ENCODE peak calls at places on chromosome 6, in five cellular contexts. One of them, this sample, is unnamed.

GRCh38 chr6:110756817-110757216 is 58.5 kb downstream of the CDK19 start:
- DNase-seq in SK-N-SH: no peak
- DNase-seq in A549: no peak
- DNase-seq in GM12878: no peak
- DNase-seq in K562: no peak
- DNase-seq in this sample: no peak

GRCh38 chr6:10398439-10399218 is 16.2 kb downstream of the TFAP2A start:
- DNase-seq in SK-N-SH: no peak
- DNase-seq in A549: no peak
- DNase-seq in GM12878: no peak
- DNase-seq in K562: no peak
- DNase-seq in this sample: no peak

GRCh38 chr6:158996863-158997262 is 3.1 kb downstream of the RSPH3 start:
- DNase-seq in SK-N-SH: no peak
- DNase-seq in A549: no peak
- DNase-seq in GM12878: no peak
- DNase-seq in K562: no peak
- DNase-seq in this sample: no peak

GRCh38 chr6:148082721-148083120 is 259.9 kb upstream of the SASH1 start:
- DNase-seq in SK-N-SH: no peak
- DNase-seq in A549: no peak
- DNase-seq in GM12878: no peak
- DNase-seq in K562: no peak
- DNase-seq in this sample: no peak

GRCh38 chr6:159608961-159609673 is 83.9 kb downstream of the SOD2 start:
- DNase-seq in SK-N-SH: no peak
- DNase-seq in A549: peak; percentile 41
- DNase-seq in GM12878: no peak
- DNase-seq in K562: peak; percentile 57
- DNase-seq in this sample: peak; percentile 28

GRCh38 chr6:152573762-152574161 is 63.4 kb downstream of the SYNE1 start:
- DNase-seq in SK-N-SH: no peak
- DNase-seq in A549: no peak
- DNase-seq in GM12878: no peak
- DNase-seq in K562: no peak
- DNase-seq in this sample: peak; percentile 18

GRCh38 chr6:142695016-142695415 is 250.0 kb downstream of the HIVEP2 start:
- DNase-seq in SK-N-SH: no peak
- DNase-seq in A549: no peak
- DNase-seq in GM12878: no peak
- DNase-seq in K562: no peak
- DNase-seq in this sample: peak; percentile 35

GRCh38 chr6:12504325-12504966 is 212.1 kb upstream of the PHACTR1 start:
- DNase-seq in SK-N-SH: peak; percentile 20
- DNase-seq in A549: peak; percentile 50
- DNase-seq in GM12878: peak; percentile 32
- DNase-seq in K562: peak; percentile 45
- DNase-seq in this sample: peak; percentile 14

GRCh38 chr6:34527751-34528670 is 28.1 kb downstream of the SPDEF start:
- DNase-seq in SK-N-SH: no peak
- DNase-seq in A549: no peak
- DNase-seq in GM12878: no peak
- DNase-seq in K562: no peak
- DNase-seq in this sample: no peak
- TF ChIP-seq RCOR1 in SK-N-SH: no peak
- TF ChIP-seq RCOR1 in A549: no peak
- TF ChIP-seq RCOR1 in GM12878: no peak
- TF ChIP-seq RCOR1 in K562: no peak
- TF ChIP-seq RCOR1 in this sample: no peak

DNA sequence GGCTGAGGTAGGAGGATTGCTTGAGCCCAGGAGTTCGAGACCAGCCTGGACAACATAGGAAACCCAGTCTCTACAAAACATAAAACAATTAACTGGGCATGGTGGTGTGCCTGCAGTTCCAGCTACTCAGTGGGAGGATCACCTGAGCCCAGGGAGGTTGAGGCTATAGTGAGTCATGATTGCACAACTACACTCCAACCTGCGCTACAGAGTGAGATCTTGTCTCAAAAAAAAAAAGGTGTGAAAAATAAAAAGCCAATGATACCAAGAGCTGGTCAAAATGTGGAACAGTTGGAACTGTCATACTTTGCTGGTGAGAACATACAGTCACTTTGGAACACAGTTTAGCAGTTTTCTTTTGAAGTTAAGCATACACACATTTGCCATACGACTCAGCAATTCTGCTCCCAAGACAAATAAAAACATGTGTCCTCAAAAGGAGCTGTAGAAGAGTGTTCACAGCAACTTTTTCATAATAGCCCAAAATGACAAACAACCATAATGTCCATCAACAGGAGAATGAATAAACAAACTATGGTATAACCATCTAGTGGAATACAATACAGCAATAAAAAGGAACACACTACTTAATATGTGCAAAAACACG is 21.6 kb upstream of the FKBP5 start:
- DNase-seq in SK-N-SH: no peak
- DNase-seq in A549: no peak
- DNase-seq in GM12878: no peak
- DNase-seq in K562: no peak
- DNase-seq in this sample: no peak
- TF ChIP-seq RCOR1 in SK-N-SH: no peak
- TF ChIP-seq RCOR1 in A549: no peak
- TF ChIP-seq RCOR1 in GM12878: no peak
- TF ChIP-seq RCOR1 in K562: no peak
- TF ChIP-seq RCOR1 in this sample: no peak

DNA sequence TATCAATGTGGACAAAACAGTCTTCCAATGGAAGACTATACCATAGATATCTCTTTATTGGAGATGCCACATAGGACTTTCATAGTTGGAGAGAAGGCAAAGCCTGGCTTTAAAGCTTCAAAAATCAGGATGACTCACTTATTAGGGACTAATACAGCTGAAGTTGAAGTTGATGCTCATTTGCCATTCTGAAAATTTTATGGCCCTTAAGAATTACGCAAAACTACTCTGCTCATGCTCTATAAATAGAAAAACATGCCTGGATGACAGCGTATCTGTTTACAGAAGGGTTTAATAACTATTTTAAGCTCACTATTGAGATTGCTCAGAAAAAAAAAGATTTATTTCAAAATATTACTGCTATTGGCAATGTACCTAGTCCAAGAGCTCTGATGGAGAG is 155.5 kb upstream of the DST start:
- DNase-seq in SK-N-SH: no peak
- DNase-seq in A549: no peak
- DNase-seq in GM12878: no peak
- DNase-seq in K562: no peak
- DNase-seq in this sample: peak; percentile 90
- TF ChIP-seq RCOR1 in SK-N-SH: no peak
- TF ChIP-seq RCOR1 in A549: no peak
- TF ChIP-seq RCOR1 in GM12878: no peak
- TF ChIP-seq RCOR1 in K562: no peak
- TF ChIP-seq RCOR1 in this sample: no peak

GRCh38 chr6:33298773-33299236 is at the start of gene RGL2:
- DNase-seq in SK-N-SH: peak; percentile 78
- DNase-seq in A549: peak; percentile 40
- DNase-seq in GM12878: no peak
- DNase-seq in K562: peak; percentile 82
- DNase-seq in this sample: peak; percentile 33

GRCh38 chr6:33299237-33299944 is 649 bp upstream of the RGL2 start:
- DNase-seq in SK-N-SH: peak; percentile 91
- DNase-seq in A549: peak; percentile 89
- DNase-seq in GM12878: peak; percentile 69
- DNase-seq in K562: peak; percentile 90
- DNase-seq in this sample: peak; percentile 88

GRCh38 chr6:33297406-33297955 is 1.3 kb downstream of the RGL2 start:
- DNase-seq in SK-N-SH: peak; percentile 69
- DNase-seq in A549: no peak
- DNase-seq in GM12878: no peak
- DNase-seq in K562: peak; percentile 64
- DNase-seq in this sample: no peak

GRCh38 chr6:33296797-33297405 is 1.8 kb downstream of the RGL2 start:
- DNase-seq in SK-N-SH: no peak
- DNase-seq in A549: no peak
- DNase-seq in GM12878: no peak
- DNase-seq in K562: no peak
- DNase-seq in this sample: no peak

DNA sequence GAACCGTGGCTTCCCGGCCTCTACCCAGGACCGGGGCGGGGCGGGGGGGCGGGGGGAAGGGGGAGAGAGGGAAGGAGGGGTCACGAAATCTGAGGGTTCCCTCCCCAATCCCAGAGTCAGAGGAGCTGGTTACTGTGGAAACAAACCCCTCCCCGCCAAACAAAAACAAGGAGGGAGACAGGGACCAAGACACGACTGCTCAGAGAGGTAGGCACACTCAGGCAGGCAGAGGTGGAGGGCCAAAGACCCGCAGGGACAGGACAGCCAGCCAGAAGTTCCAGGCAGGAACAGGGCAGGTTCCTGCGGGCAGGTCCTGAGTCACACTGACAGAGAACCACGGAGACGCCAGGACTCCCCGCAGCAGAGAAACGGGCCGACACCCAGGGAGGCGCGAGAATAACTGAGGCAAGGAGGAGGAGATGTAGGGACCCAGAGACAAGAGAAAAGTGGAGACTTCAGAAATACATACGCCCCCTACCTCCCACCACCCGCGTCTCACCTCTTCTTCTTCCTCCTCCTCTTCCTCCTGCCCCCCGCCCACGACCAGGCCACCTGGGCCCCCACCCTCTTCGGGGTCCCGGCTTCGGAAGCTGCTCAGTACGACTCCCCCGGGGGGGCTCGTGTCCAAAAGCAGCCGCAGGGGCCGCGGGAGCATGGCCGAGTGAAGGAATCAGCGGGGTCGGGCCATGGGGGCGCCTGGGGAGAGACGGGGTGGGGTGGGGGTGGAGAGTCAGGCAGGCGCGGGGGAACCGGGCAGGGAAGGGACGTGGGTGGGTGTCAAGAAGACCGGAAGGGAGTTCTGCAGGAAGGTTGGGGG is 578 bp downstream of the RGL2 start:
- DNase-seq in SK-N-SH: peak; percentile 83
- DNase-seq in A549: peak; percentile 81
- DNase-seq in GM12878: no peak
- DNase-seq in K562: peak; percentile 87
- DNase-seq in this sample: peak; percentile 75
- TF ChIP-seq RCOR1 in SK-N-SH: no peak
- TF ChIP-seq RCOR1 in A549: no peak
- TF ChIP-seq RCOR1 in GM12878: no peak
- TF ChIP-seq RCOR1 in K562: no peak
- TF ChIP-seq RCOR1 in this sample: no peak

GRCh38 chr6:5752282-5752681 is 254.4 kb downstream of the NRN1 start:
- DNase-seq in SK-N-SH: no peak
- DNase-seq in A549: no peak
- DNase-seq in GM12878: no peak
- DNase-seq in K562: no peak
- DNase-seq in this sample: peak; percentile 82
- TF ChIP-seq RCOR1 in SK-N-SH: no peak
- TF ChIP-seq RCOR1 in A549: no peak
- TF ChIP-seq RCOR1 in GM12878: no peak
- TF ChIP-seq RCOR1 in K562: no peak
- TF ChIP-seq RCOR1 in this sample: no peak

GRCh38 chr6:4303638-4304037 is 168.3 kb upstream of the ECI2 start:
- DNase-seq in SK-N-SH: no peak
- DNase-seq in A549: no peak
- DNase-seq in GM12878: no peak
- DNase-seq in K562: no peak
- DNase-seq in this sample: no peak
- TF ChIP-seq RCOR1 in SK-N-SH: no peak
- TF ChIP-seq RCOR1 in A549: no peak
- TF ChIP-seq RCOR1 in GM12878: no peak
- TF ChIP-seq RCOR1 in K562: no peak
- TF ChIP-seq RCOR1 in this sample: no peak

DNA sequence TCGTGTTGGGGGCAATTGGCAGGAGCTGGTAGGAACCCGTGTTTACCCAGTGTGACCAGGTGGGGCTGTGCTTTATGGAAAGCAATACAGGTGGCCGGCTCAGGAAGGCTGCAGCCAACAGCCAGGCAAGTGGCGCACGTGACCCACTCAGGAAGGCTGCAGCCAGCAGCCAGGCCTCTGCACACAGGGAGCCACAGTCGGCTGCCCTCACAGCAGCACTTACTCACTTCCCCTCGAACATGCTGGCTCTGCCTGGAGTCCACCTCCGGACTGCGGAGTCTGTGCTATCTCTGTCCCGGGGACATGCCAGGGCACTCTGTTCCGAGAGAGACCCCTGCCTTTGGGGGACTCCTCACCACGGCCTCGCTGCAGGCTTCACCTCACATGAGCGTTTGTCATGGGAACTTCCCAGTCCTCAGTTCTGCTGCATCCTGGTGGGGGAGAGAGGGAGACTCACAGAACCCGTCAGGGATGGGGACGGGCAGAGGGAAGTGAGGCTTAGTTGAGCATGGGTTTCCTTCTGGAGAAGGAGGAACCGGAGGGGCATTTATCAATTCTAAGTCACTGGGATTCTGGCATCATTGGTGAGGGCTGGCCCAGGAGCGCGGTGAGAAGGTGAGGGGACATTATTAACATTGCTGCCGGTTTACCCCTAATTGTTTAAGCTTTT is 76.8 kb downstream of the TTLL2 start:
- DNase-seq in SK-N-SH: no peak
- DNase-seq in A549: no peak
- DNase-seq in GM12878: no peak
- DNase-seq in K562: no peak
- DNase-seq in this sample: no peak
- TF ChIP-seq RCOR1 in SK-N-SH: no peak
- TF ChIP-seq RCOR1 in A549: no peak
- TF ChIP-seq RCOR1 in GM12878: no peak
- TF ChIP-seq RCOR1 in K562: no peak
- TF ChIP-seq RCOR1 in this sample: no peak

GRCh38 chr6:104859225-104860146 is at the start of gene HACE1:
- DNase-seq in SK-N-SH: peak; percentile 96
- DNase-seq in A549: peak; percentile 83
- DNase-seq in GM12878: peak; percentile 45
- DNase-seq in K562: peak; percentile 82
- DNase-seq in this sample: peak; percentile 83
- TF ChIP-seq RCOR1 in SK-N-SH: peak; percentile 28
- TF ChIP-seq RCOR1 in A549: no peak
- TF ChIP-seq RCOR1 in GM12878: no peak
- TF ChIP-seq RCOR1 in K562: no peak
- TF ChIP-seq RCOR1 in this sample: no peak

DNA sequence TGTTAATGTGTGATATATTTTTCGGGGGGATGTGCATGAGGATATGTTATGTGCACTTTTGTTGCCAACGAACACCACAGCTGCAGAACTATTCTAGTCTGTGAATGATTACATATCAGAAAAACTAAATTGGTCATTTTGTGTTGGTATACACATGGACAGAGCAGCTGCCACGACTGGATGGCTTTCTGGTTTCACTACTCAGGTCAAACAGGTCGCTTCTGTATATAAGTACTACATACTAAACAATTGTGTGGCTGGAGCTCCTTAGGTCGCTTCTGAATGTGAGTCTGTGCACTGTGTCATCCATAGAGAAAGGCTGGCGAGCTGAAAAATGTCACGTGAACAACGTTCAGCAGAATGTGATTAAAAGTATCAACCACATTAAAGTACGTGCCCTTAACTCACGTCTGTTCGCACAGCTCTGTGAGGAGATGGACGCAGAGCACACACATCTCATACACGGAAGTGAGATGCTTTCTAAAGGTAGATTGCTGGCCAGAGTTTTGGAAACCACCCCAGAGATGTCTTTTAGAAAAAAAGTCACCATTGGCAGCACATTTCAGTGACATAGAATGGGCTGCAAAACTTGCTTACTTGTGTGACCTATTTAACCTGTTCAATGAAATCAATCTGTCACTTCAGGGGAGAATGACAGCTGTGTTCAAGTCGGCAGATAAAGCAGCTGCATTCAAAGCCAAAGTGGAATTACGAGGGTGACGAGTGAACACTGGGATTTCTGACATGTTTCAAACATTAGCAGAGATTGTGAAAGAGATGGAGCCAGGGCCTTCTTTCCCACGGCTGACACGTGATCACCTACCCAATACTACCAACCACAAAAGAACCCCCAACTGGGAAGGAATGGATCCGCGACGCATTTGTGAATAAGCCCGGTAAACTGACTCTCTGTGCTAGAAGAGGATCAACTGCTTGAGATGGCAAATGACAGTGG is 176.6 kb downstream of the PDE10A start:
- DNase-seq in SK-N-SH: no peak
- DNase-seq in A549: no peak
- DNase-seq in GM12878: peak; percentile 5
- DNase-seq in K562: no peak
- DNase-seq in this sample: no peak
- TF ChIP-seq RCOR1 in SK-N-SH: no peak
- TF ChIP-seq RCOR1 in A549: no peak
- TF ChIP-seq RCOR1 in GM12878: no peak
- TF ChIP-seq RCOR1 in K562: no peak
- TF ChIP-seq RCOR1 in this sample: no peak